ENCODE peak calls at places on chromosomes 5 and 9, in five cellular contexts. D is ascending aorta, A is HuH-7, F is A673, V is AG08395. Q is an unnamed sample.

GRCh38 chr5:26553079-26553478 is 485.3 kb downstream of the CDH9 start:
- DNase-seq in D (no peak), A (no peak), F (peak), V (no peak), Q (no peak)

GRCh38 chr9:134173127-134174072 is 9.0 kb upstream of the RNU6ATAC start:
- DNase-seq in D (no peak), A (no peak), F (no peak), V (no peak), Q (no peak)

GRCh38 chr9:27151693-27152397 is 42.8 kb downstream of the TEK start:
- DNase-seq in D (no peak), A (no peak), F (no peak), V (peak), Q (peak)

GRCh38 chr9:89661956-89662717 is 57.3 kb downstream of the GADD45G start:
- DNase-seq in D (peak), A (peak), F (peak), V (peak), Q (peak)

GRCh38 chr9:137298983-137299521 is 3.0 kb downstream of the NRARP start:
- DNase-seq in D (no peak), A (no peak), F (no peak), V (no peak), Q (no peak)

GRCh38 chr5:44952376-44952775 is 143.6 kb downstream of the MRPS30 start:
- DNase-seq in D (no peak), A (peak), F (peak), V (peak), Q (peak)

GRCh38 chr5:136053336-136054121 is 24.7 kb downstream of the TGFBI start:
- DNase-seq in D (peak), A (no peak), F (no peak), V (peak), Q (peak)

GRCh38 chr5:75963554-75963953 is 119.6 kb upstream of the SV2C start:
- DNase-seq in D (no peak), A (no peak), F (no peak), V (no peak), Q (no peak)

GRCh38 chr9:107193251-107193650 is 89.8 kb upstream of the RAD23B start:
- DNase-seq in D (no peak), A (no peak), F (no peak), V (no peak), Q (no peak)

GRCh38 chr5:126544087-126544740 is 50.8 kb downstream of the ALDH7A1 start:
- DNase-seq in D (no peak), A (peak), F (peak), V (peak), Q (peak)

GRCh38 chr5:7770436-7770835 is 80.5 kb downstream of the CFAP90 start:
- DNase-seq in D (no peak), A (no peak), F (no peak), V (no peak), Q (no peak)

GRCh38 chr9:109990541-109990940 is 210.5 kb downstream of the PALM2AKAP2 start:
- DNase-seq in D (no peak), A (no peak), F (no peak), V (no peak), Q (no peak)

GRCh38 chr9:138048184-138048583 is 170.6 kb downstream of the CACNA1B start:
- DNase-seq in D (peak), A (no peak), F (no peak), V (no peak), Q (no peak)

GRCh38 chr9:126681336-126681735 is 67.6 kb downstream of the LMX1B start:
- DNase-seq in D (no peak), A (no peak), F (no peak), V (no peak), Q (no peak)

GRCh38 chr9:38344566-38345324 is 47.8 kb upstream of the ALDH1B1 start:
- DNase-seq in D (peak), A (no peak), F (no peak), V (no peak), Q (no peak)

GRCh38 chr5:170636836-170637477 is 133.1 kb downstream of the KCNIP1 start:
- DNase-seq in D (peak), A (no peak), F (no peak), V (no peak), Q (no peak)

GRCh38 chr5:150993836-150994412 is 26.5 kb upstream of the GPX3 start:
- DNase-seq in D (no peak), A (no peak), F (no peak), V (no peak), Q (no peak)

GRCh38 chr5:159928122-159928960 is 12.1 kb downstream of the ADRA1B start:
- DNase-seq in D (no peak), A (no peak), F (no peak), V (peak), Q (peak)

GRCh38 chr5:172110921-172111873 is 76.8 kb downstream of the STK10 start:
- DNase-seq in D (no peak), A (no peak), F (no peak), V (peak), Q (peak)

GRCh38 chr5:37722236-37723146 is 117.3 kb downstream of the GDNF start:
- DNase-seq in D (no peak), A (no peak), F (peak), V (peak), Q (peak)

GRCh38 chr5:74767579-74767913 is 497 bp downstream of the NSA2 start:
- DNase-seq in D (no peak), A (peak), F (peak), V (peak), Q (peak)

GRCh38 chr5:163619951-163620350 is 114.5 kb downstream of the MAT2B start:
- DNase-seq in D (no peak), A (no peak), F (peak), V (no peak), Q (no peak)

GRCh38 chr9:91150273-91151013 is 211.3 kb downstream of the AUH start:
- DNase-seq in D (no peak), A (no peak), F (no peak), V (no peak), Q (no peak)

GRCh38 chr9:121199921-121200320 is 1.7 kb downstream of the RAB14 start:
- DNase-seq in D (no peak), A (no peak), F (no peak), V (no peak), Q (no peak)

GRCh38 chr5:36521838-36522745 is 84.3 kb upstream of the SLC1A3 start:
- DNase-seq in D (no peak), A (no peak), F (no peak), V (no peak), Q (no peak)

GRCh38 chr9:34381323-34381722 is 4.6 kb upstream of the MYORG start:
- DNase-seq in D (no peak), A (no peak), F (no peak), V (no peak), Q (no peak)

GRCh38 chr9:114718801-114719221 is 36.8 kb upstream of the TEX48 start:
- DNase-seq in D (no peak), A (no peak), F (no peak), V (no peak), Q (no peak)

GRCh38 chr5:73198833-73199592 is 26.0 kb downstream of the TMEM174 start:
- DNase-seq in D (no peak), A (no peak), F (no peak), V (no peak), Q (no peak)

GRCh38 chr9:133995012-133995896 is 3.1 kb upstream of the VAV2 start:
- DNase-seq in D (no peak), A (no peak), F (peak), V (peak), Q (no peak)

GRCh38 chr9:20243866-20244647 is 378.2 kb downstream of the MLLT3 start:
- DNase-seq in D (no peak), A (no peak), F (no peak), V (no peak), Q (no peak)

GRCh38 chr9:100459963-100460362 is 13.0 kb upstream of the TMEFF1 start:
- DNase-seq in D (no peak), A (no peak), F (no peak), V (no peak), Q (no peak)

GRCh38 chr5:179553875-179554274 is 3.5 kb downstream of the RUFY1 start:
- DNase-seq in D (no peak), A (no peak), F (no peak), V (peak), Q (peak)

GRCh38 chr9:132773093-132773492 is 102.8 kb downstream of the GTF3C4 start:
- DNase-seq in D (no peak), A (no peak), F (no peak), V (no peak), Q (no peak)

GRCh38 chr5:150778103-150778516 is 447 bp upstream of the SMIM3 start:
- DNase-seq in D (no peak), A (peak), F (no peak), V (no peak), Q (no peak)

GRCh38 chr5:171750316-171750788 is 35.3 kb upstream of the SMIM23 start:
- DNase-seq in D (no peak), A (peak), F (peak), V (peak), Q (no peak)

Q was measured in hepatic stellate cell.